ENCODE peak calls at places on chromosomes 11 and 22, in four cellular contexts. L, K, N and P are unnamed samples.

GRCh38 chr11:46294365-46295309 is 17.2 kb downstream of the CREB3L1 start:
- DNase-seq in K (no peak), L (no peak), N (peak), P (no peak)

GRCh38 chr11:10302294-10302743 is 2.6 kb upstream of the ADM start:
- DNase-seq in K (no peak), N (no peak), L (no peak), P (no peak)

GRCh38 chr11:70625921-70626518 is 227.7 kb downstream of the CTTN start:
- DNase-seq in N (no peak), K (no peak), L (peak), P (no peak)

GRCh38 chr11:102115557-102115956 is 5.3 kb downstream of the YAP1 start:
- DNase-seq in K (no peak), N (no peak), L (no peak), P (no peak)

GRCh38 chr11:35144103-35144741 is 5.3 kb downstream of the CD44 start:
- DNase-seq in K (peak), N (peak), L (no peak), P (no peak)

GRCh38 chr11:45262900-45263299 is 23.2 kb downstream of the SYT13 start:
- DNase-seq in K (no peak), L (no peak), N (no peak), P (peak)

GRCh38 chr22:17772963-17773605 is 1.2 kb downstream of the BID start:
- DNase-seq in L (no peak), K (no peak), N (peak), P (no peak)

GRCh38 chr22:23787910-23788309 is 1.1 kb downstream of the SMARCB1 start:
- DNase-seq in N (no peak), L (no peak), K (no peak), P (no peak)

GRCh38 chr11:35355102-35355749 is 64.1 kb downstream of the SLC1A2 start:
- DNase-seq in N (no peak), K (no peak), L (no peak), P (no peak)

GRCh38 chr22:45497746-45498145 is 4.9 kb upstream of the FBLN1 start:
- DNase-seq in K (no peak), L (no peak), N (no peak), P (no peak)

GRCh38 chr11:134592391-134592990 is 180.4 kb upstream of the B3GAT1 start:
- DNase-seq in L (peak), N (no peak), K (peak), P (no peak)

GRCh38 chr11:11218287-11218986 is 134.6 kb downstream of the CSNK2A3 start:
- DNase-seq in N (no peak), L (no peak), K (no peak), P (no peak)

GRCh38 chr22:20131856-20132685 is 467 bp downstream of the ZDHHC8 start:
- DNase-seq in K (peak), N (no peak), L (no peak), P (no peak)

GRCh38 chr11:47333526-47333845 is 19.0 kb downstream of the MYBPC3 start:
- DNase-seq in K (no peak), L (no peak), N (no peak), P (no peak)

GRCh38 chr11:101867951-101868350 is 46.9 kb upstream of the CEP126 start:
- DNase-seq in N (no peak), L (no peak), K (no peak), P (no peak)

GRCh38 chr11:14722507-14722906 is 78.9 kb downstream of the PDE3B start:
- DNase-seq in N (no peak), K (no peak), L (no peak), P (no peak)

GRCh38 chr11:59616396-59616982 is 915 bp upstream of the OSBP start:
- DNase-seq in K (no peak), L (no peak), N (no peak), P (no peak)

GRCh38 chr22:20605328-20605727 is 97.9 kb downstream of the MED15 start:
- DNase-seq in N (no peak), L (no peak), K (no peak), P (no peak)

GRCh38 chr11:96215826-96216225 is 127.2 kb downstream of the MAML2 start:
- DNase-seq in K (no peak), N (no peak), L (no peak), P (no peak)

GRCh38 chr11:111344032-111344431 is 35.0 kb downstream of the POU2AF1 start:
- DNase-seq in N (no peak), K (no peak), L (no peak), P (no peak)

GRCh38 chr22:42627981-42628380 is 12.4 kb downstream of the ATP5MGL start:
- DNase-seq in K (no peak), L (no peak), N (no peak), P (no peak)

GRCh38 chr11:73651252-73651651 is 4.9 kb downstream of the PLEKHB1 start:
- DNase-seq in K (no peak), L (no peak), N (no peak), P (no peak)

GRCh38 chr11:62599909-62600308 is 1.8 kb downstream of the MTA2 start:
- DNase-seq in L (no peak), N (no peak), K (no peak), P (no peak)

GRCh38 chr11:104256525-104256924 is 92.6 kb upstream of the PDGFD start:
- DNase-seq in L (no peak), N (no peak), K (no peak), P (no peak)

GRCh38 chr11:67355023-67355793 is 1.9 kb upstream of the POLD4 start:
- DNase-seq in N (no peak), K (no peak), L (no peak), P (peak)

GRCh38 chr11:33272338-33273107 is 15.3 kb downstream of the HIPK3 start:
- DNase-seq in K (no peak), N (no peak), L (no peak), P (no peak)

GRCh38 chr11:101043940-101044339 is 85.7 kb downstream of the PGR start:
- DNase-seq in L (no peak), N (no peak), K (no peak), P (no peak)

GRCh38 chr11:11993814-11994213 is 14.6 kb downstream of the DKK3 start:
- DNase-seq in N (no peak), L (no peak), K (no peak), P (no peak)

GRCh38 chr11:57971272-57972012 is 52.2 kb upstream of the OR9Q1 start:
- DNase-seq in L (no peak), N (no peak), K (no peak), P (no peak)

GRCh38 chr11:118930152-118930712 is 4.5 kb upstream of the BCL9L start:
- DNase-seq in K (peak), N (no peak), L (peak), P (no peak)

GRCh38 chr11:72228229-72228843 is 3.8 kb downstream of the INPPL1 start:
- DNase-seq in L (no peak), K (no peak), N (no peak), P (no peak)

GRCh38 chr11:125110996-125111340 is 458 bp downstream of the TMEM218 start:
- DNase-seq in N (no peak), K (no peak), L (no peak), P (no peak)

GRCh38 chr11:64036081-64037026 is 623 bp downstream of the FLRT1 start:
- DNase-seq in L (no peak), N (no peak), K (no peak), P (no peak)

GRCh38 chr11:61293869-61294716 is 1.0 kb downstream of the VWCE start:
- DNase-seq in L (peak), N (no peak), K (peak), P (peak)
- TF ChIP-seq CTCF in L (no peak), N (peak), K (no peak), P (no peak)

GRCh38 chr11:20759541-20759940 is 90.2 kb downstream of the NELL1 start:
- DNase-seq in L (no peak), K (no peak), N (no peak), P (no peak)
- TF ChIP-seq CTCF in L (no peak), K (no peak), N (no peak), P (no peak)

DNA sequence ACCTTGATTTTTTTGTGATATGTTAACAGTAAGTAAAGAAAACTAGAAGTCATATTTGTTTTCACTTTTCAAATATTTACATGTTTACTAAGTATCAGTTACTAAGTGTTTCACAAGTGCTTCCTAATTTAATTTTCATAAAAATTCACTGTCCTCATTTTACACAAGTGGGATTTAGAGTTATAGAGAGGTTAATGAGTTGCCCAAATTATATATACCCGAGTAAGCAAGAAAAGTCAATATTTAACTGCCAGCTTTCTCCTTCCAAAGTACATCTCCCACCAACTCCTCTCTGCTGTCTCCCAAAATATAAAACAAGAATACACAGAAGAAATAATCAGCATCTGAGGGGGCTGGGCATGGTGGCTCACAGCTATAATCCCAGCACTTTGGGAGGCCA is 896.7 kb upstream of the ANO3 start:
- DNase-seq in L (no peak), N (no peak), K (no peak), P (no peak)
- TF ChIP-seq CTCF in L (no peak), N (no peak), K (no peak), P (no peak)

GRCh38 chr11:469684-470667 is 19.9 kb downstream of the PTDSS2 start:
- DNase-seq in N (no peak), K (no peak), L (peak), P (no peak)
- TF ChIP-seq CTCF in N (peak), K (no peak), L (no peak), P (no peak)

GRCh38 chr11:90288207-90288821 is 65.5 kb upstream of the CHORDC1 start:
- DNase-seq in L (no peak), K (no peak), N (no peak), P (peak)
- TF ChIP-seq CTCF in L (peak), K (peak), N (no peak), P (peak)

DNA sequence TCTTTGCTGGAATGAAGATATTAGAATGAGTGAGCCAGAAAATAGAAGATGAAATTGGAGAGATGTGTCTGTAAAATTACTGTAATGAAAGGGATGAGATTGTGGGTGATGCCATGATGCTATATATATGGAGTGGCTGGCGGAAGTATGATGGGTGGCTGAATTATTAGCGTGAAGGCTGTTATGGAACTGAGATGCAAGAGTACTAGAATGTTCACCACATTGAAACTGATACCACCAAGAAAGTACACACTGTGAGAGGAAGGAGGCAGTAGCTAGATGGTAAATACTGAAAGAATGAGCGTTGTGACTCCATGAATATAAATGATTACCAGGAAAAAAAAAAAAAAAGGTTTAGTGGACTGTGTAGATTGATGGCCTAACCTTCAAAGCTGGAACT is 411.9 kb downstream of the CNTN5 start:
- DNase-seq in N (no peak), L (no peak), K (no peak), P (no peak)
- TF ChIP-seq CTCF in N (no peak), L (no peak), K (no peak), P (no peak)